ENCODE peak calls at places on chromosome 15, in seven cellular contexts. R is GM03348; F is 8988T; U is kidney tubule cell; O is SK-N-DZ; H is fibroblast of villous mesenchyme; S is activated CD8-positive, alpha-beta memory T cell treated with anti-CD3 and anti-CD28 coated beads for 48 hours. T is an unnamed sample.

GRCh38 chr15:77654975-77655374 is 22.3 kb upstream of the LINGO1 start:
- DNase-seq in R (no peak), F (no peak), U (no peak), O (peak; percentile 41), H (no peak), S (no peak), T (peak; percentile 11)

GRCh38 chr15:101120473-101120872 is 131.4 kb downstream of the CHSY1 start:
- DNase-seq in R (no peak), F (no peak), U (no peak), O (no peak), H (no peak), S (no peak), T (no peak)

GRCh38 chr15:63313866-63314265 is 36.5 kb downstream of the APH1B start:
- DNase-seq in R (no peak), F (no peak), U (no peak), O (peak; percentile 92), H (no peak), S (no peak), T (no peak)

GRCh38 chr15:90686435-90687218 is 30.5 kb upstream of the BLM start:
- DNase-seq in R (no peak), F (no peak), U (no peak), O (no peak), H (peak; percentile 66), S (no peak), T (no peak)

GRCh38 chr15:34799149-34799824 is 3.9 kb upstream of the ACTC1 start:
- DNase-seq in R (peak; percentile 25), F (no peak), U (peak; percentile 6), O (peak; percentile 23), H (peak; percentile 59), S (no peak), T (peak; percentile 40)

GRCh38 chr15:44812029-44812517 is 75.7 kb downstream of the TRIM69 start:
- DNase-seq in R (no peak), F (no peak), U (no peak), O (no peak), H (no peak), S (no peak), T (no peak)

GRCh38 chr15:29849218-29849617 is 26.9 kb upstream of the TJP1 start:
- DNase-seq in R (no peak), F (no peak), U (no peak), O (no peak), H (no peak), S (no peak), T (no peak)

GRCh38 chr15:58690703-58691102 is 58.8 kb downstream of the ADAM10 start:
- DNase-seq in R (no peak), F (no peak), U (no peak), O (no peak), H (no peak), S (no peak), T (no peak)

GRCh38 chr15:75058127-75058905 is 34.9 kb downstream of the PPCDC start:
- DNase-seq in R (no peak), F (no peak), U (peak; percentile 47), O (no peak), H (peak; percentile 57), S (no peak), T (no peak)